ENCODE peak calls at places on chromosomes 3 and 15, in seven cellular contexts. Z is NCI-H774, P is posterior cingulate gyrus, E is fibroblast of pulmonary artery, V is psoas muscle, O is left kidney, W is T-helper 2 cell. B is an unnamed sample.

GRCh38 chr3:139522421-139522820 is 17.1 kb downstream of the RBP1 start:
- DNase-seq in V (no peak), W (no peak), E (no peak), O (no peak), Z (no peak), P (no peak), B (peak; percentile 34)

GRCh38 chr15:50143255-50143860 is 24.3 kb upstream of the ATP8B4 start:
- DNase-seq in E (no peak), O (no peak), P (no peak), Z (no peak), V (no peak), W (no peak), B (no peak)

GRCh38 chr3:105938101-105938500 is 69.3 kb upstream of the CBLB start:
- DNase-seq in Z (no peak), P (no peak), E (peak; percentile 59), V (no peak), O (peak; percentile 63), W (no peak), B (peak; percentile 74)

GRCh38 chr15:70605606-70606410 is 157.6 kb downstream of the UACA start:
- DNase-seq in P (peak; percentile 61), O (peak; percentile 73), W (no peak), Z (no peak), E (peak; percentile 89), V (peak; percentile 71), B (peak; percentile 15)

GRCh38 chr3:79521221-79521848 is 246.5 kb downstream of the ROBO1 start:
- DNase-seq in E (peak; percentile 66), Z (peak; percentile 13), O (peak; percentile 69), V (no peak), W (peak; percentile 19), P (no peak), B (peak; percentile 55)

GRCh38 chr3:147943265-147943945 is 534.2 kb downstream of the ZIC1 start:
- DNase-seq in W (no peak), O (no peak), Z (no peak), V (no peak), E (peak; percentile 84), P (no peak), B (no peak)

GRCh38 chr15:70665599-70665998 is 97.8 kb downstream of the UACA start:
- DNase-seq in E (no peak), W (no peak), P (no peak), Z (no peak), V (no peak), O (no peak), B (no peak)

GRCh38 chr3:160564949-160565441 is 376 bp downstream of the KPNA4 start:
- DNase-seq in V (peak; percentile 87), O (peak; percentile 87), W (peak; percentile 78), Z (peak; percentile 67), E (peak; percentile 58), P (peak; percentile 34), B (peak; percentile 65)

GRCh38 chr15:72838311-72838731 is 54.8 kb upstream of the ADPGK start:
- DNase-seq in V (peak; percentile 78), E (no peak), O (no peak), W (no peak), P (no peak), Z (no peak), B (no peak)

GRCh38 chr3:192445768-192446644 is 281.3 kb downstream of the FGF12 start:
- DNase-seq in W (no peak), E (peak; percentile 30), Z (peak; percentile 75), V (no peak), O (peak; percentile 16), P (peak; percentile 15), B (peak; percentile 91)

GRCh38 chr3:71201939-71202338 is 381.6 kb downstream of the FOXP1 start:
- DNase-seq in O (no peak), Z (no peak), W (no peak), E (peak; percentile 64), P (peak; percentile 48), V (peak; percentile 67), B (peak; percentile 41)

GRCh38 chr15:59052915-59053407 is 52.0 kb upstream of the CCNB2 start:
- DNase-seq in E (no peak), W (no peak), V (no peak), O (no peak), Z (no peak), P (no peak), B (no peak)

GRCh38 chr15:100721758-100722550 is 119.6 kb downstream of the ASB7 start:
- DNase-seq in E (peak; percentile 100), V (peak; percentile 83), W (peak; percentile 6), O (no peak), P (no peak), Z (peak; percentile 62), B (peak; percentile 61)

GRCh38 chr3:77102916-77103769 is 63.2 kb downstream of the ROBO2 start:
- DNase-seq in O (peak; percentile 16), Z (no peak), P (no peak), E (peak; percentile 13), V (no peak), W (no peak), B (peak; percentile 80)

GRCh38 chr15:71043373-71043772 is 71.9 kb upstream of the THSD4 start:
- DNase-seq in V (no peak), W (no peak), O (no peak), Z (no peak), E (no peak), P (no peak), B (no peak)

GRCh38 chr15:38593523-38593922 is 28.9 kb upstream of the RASGRP1 start:
- DNase-seq in P (no peak), Z (no peak), E (peak; percentile 4), O (no peak), W (no peak), V (no peak), B (no peak)

GRCh38 chr3:148758303-148758884 is 60.7 kb downstream of the AGTR1 start:
- DNase-seq in P (no peak), Z (no peak), O (no peak), V (no peak), W (no peak), E (no peak), B (no peak)

GRCh38 chr15:27671794-27672438 is 427.2 kb downstream of the OCA2 start:
- DNase-seq in W (no peak), O (peak; percentile 74), V (no peak), Z (no peak), E (no peak), P (no peak), B (peak; percentile 42)

GRCh38 chr3:25556504-25556903 is 108.2 kb downstream of the TOP2B start:
- DNase-seq in O (no peak), P (no peak), V (no peak), E (no peak), W (no peak), Z (no peak), B (no peak)

GRCh38 chr3:113654310-113654709 is 42.1 kb downstream of the USF3 start:
- DNase-seq in O (no peak), E (no peak), W (no peak), P (no peak), V (no peak), Z (no peak), B (no peak)

GRCh38 chr3:78994174-78995027 is 773.4 kb downstream of the ROBO1 start:
- DNase-seq in W (no peak), O (peak; percentile 91), P (no peak), Z (no peak), V (no peak), E (no peak), B (peak; percentile 90)

GRCh38 chr15:77546050-77546501 is 86.6 kb downstream of the LINGO1 start:
- DNase-seq in E (peak; percentile 87), V (no peak), O (no peak), P (no peak), Z (no peak), W (no peak), B (peak; percentile 17)

GRCh38 chr3:195905970-195906864 is 2.1 kb downstream of the TNK2 start:
- DNase-seq in Z (peak; percentile 81), O (no peak), E (no peak), V (peak; percentile 22), P (no peak), W (peak; percentile 39), B (peak; percentile 46)

GRCh38 chr3:43014990-43015389 is 35.9 kb downstream of the GASK1A start:
- DNase-seq in Z (no peak), V (no peak), O (no peak), W (no peak), P (no peak), E (no peak), B (no peak)

GRCh38 chr3:11384074-11384473 is 111.9 kb downstream of the ATG7 start:
- DNase-seq in P (no peak), Z (no peak), O (no peak), E (peak; percentile 64), W (no peak), V (no peak), B (peak; percentile 50)

GRCh38 chr15:81288040-81288439 is 35.9 kb downstream of the STARD5 start:
- DNase-seq in E (no peak), V (no peak), O (no peak), W (no peak), Z (no peak), P (no peak), B (no peak)

GRCh38 chr15:69813881-69814280 is 283.8 kb downstream of the TLE3 start:
- DNase-seq in E (no peak), V (no peak), W (no peak), Z (no peak), O (no peak), P (no peak), B (peak; percentile 21)

GRCh38 chr3:8621872-8622271 is 22.7 kb downstream of the SSUH2 start:
- DNase-seq in V (no peak), Z (no peak), O (no peak), W (no peak), P (no peak), E (peak; percentile 89), B (no peak)

GRCh38 chr3:69749461-69749860 is 10.2 kb downstream of the MITF start:
- DNase-seq in Z (no peak), O (no peak), E (no peak), V (no peak), W (no peak), P (no peak), B (no peak)

GRCh38 chr3:184716652-184717607 is 5.1 kb upstream of the MAGEF1 start:
- DNase-seq in Z (no peak), E (peak; percentile 57), P (peak; percentile 43), W (no peak), O (peak; percentile 94), V (no peak), B (peak; percentile 66)

GRCh38 chr3:24407980-24408460 is 86.6 kb downstream of the THRB start:
- DNase-seq in Z (no peak), E (no peak), P (no peak), W (no peak), O (no peak), V (no peak), B (no peak)

GRCh38 chr15:35751421-35752133 is 205.6 kb upstream of the DPH6 start:
- DNase-seq in E (peak; percentile 88), Z (peak; percentile 73), V (peak; percentile 62), W (peak; percentile 41), P (peak; percentile 30), O (peak; percentile 94), B (peak; percentile 93)

GRCh38 chr3:110814170-110815007 is 257.2 kb upstream of the NECTIN3 start:
- DNase-seq in W (peak; percentile 95), V (no peak), O (no peak), Z (no peak), E (peak; percentile 79), P (no peak), B (no peak)